ENCODE peak calls at places on chromosomes 1 and 21, in five cellular contexts. A is dorsolateral prefrontal cortex, Q is left ventricle myocardium inferior, Y is mucosa of descending colon, D is neural progenitor cell. J is an unnamed sample.
A peak's percentile ranks its signal among the peaks of the same experiment; 100 is the strongest.

GRCh38 chr21:45935628-45936027 is 45.9 kb upstream of the COL6A1 start:
- DNase-seq in Y (no peak), A (no peak), D (peak; percentile 26), Q (no peak), J (no peak)

GRCh38 chr1:168643152-168643551 is 66.7 kb downstream of the XCL1 start:
- DNase-seq in Y (no peak), D (no peak), A (no peak), Q (no peak), J (no peak)

GRCh38 chr1:244254467-244254866 is 197.2 kb downstream of the ADSS2 start:
- DNase-seq in Q (peak; percentile 38), Y (no peak), A (no peak), D (no peak), J (no peak)

GRCh38 chr21:35460441-35460840 is 411.3 kb upstream of the RUNX1 start:
- DNase-seq in Y (no peak), Q (no peak), A (no peak), D (no peak), J (no peak)

GRCh38 chr21:46151261-46151988 is 4.0 kb downstream of the FTCD start:
- DNase-seq in Q (no peak), Y (peak; percentile 11), D (no peak), A (peak; percentile 42), J (no peak)

GRCh38 chr1:20689645-20690056 is 28.2 kb downstream of the KIF17 start:
- DNase-seq in Y (no peak), A (no peak), D (no peak), Q (no peak), J (no peak)

GRCh38 chr1:208409171-208409570 is 165.0 kb upstream of the PLXNA2 start:
- DNase-seq in D (no peak), Y (no peak), A (no peak), Q (no peak), J (no peak)

GRCh38 chr1:192238421-192238820 is 78.4 kb upstream of the RGS21 start:
- DNase-seq in Q (no peak), D (no peak), A (no peak), Y (no peak), J (no peak)

GRCh38 chr1:223429821-223430220 is 36.6 kb downstream of the CCDC185 start:
- DNase-seq in Q (no peak), D (no peak), Y (no peak), A (no peak), J (no peak)

GRCh38 chr1:55684131-55684650 is 469.0 kb upstream of the USP24 start:
- DNase-seq in D (no peak), Y (no peak), Q (no peak), A (no peak), J (no peak)

GRCh38 chr1:208243851-208244583 is at the start of gene PLXNA2:
- DNase-seq in Y (peak; percentile 95), D (peak; percentile 91), Q (peak; percentile 89), A (peak; percentile 60), J (peak; percentile 91)

GRCh38 chr21:38910390-38911008 is 104.8 kb downstream of the ETS2 start:
- DNase-seq in Y (peak; percentile 62), A (no peak), D (no peak), Q (no peak), J (peak; percentile 33)

GRCh38 chr1:183817576-183818288 is 12.8 kb downstream of the RGL1 start:
- DNase-seq in Y (no peak), A (no peak), D (no peak), Q (no peak), J (no peak)

GRCh38 chr1:44826375-44827196 is 16.5 kb downstream of the PTCH2 start:
- DNase-seq in Y (peak; percentile 40), D (no peak), Q (peak; percentile 75), A (peak; percentile 45), J (no peak)

GRCh38 chr1:157806431-157807149 is 13.3 kb downstream of the FCRL1 start:
- DNase-seq in Q (no peak), D (no peak), A (no peak), Y (no peak), J (no peak)

GRCh38 chr21:41671859-41672542 is 94.9 kb downstream of the RIPK4 start:
- DNase-seq in D (no peak), Q (no peak), A (no peak), Y (no peak), J (no peak)

GRCh38 chr21:35257413-35257812 is 208.3 kb upstream of the RUNX1 start:
- DNase-seq in D (no peak), Y (no peak), A (no peak), Q (peak; percentile 42), J (peak; percentile 50)

GRCh38 chr21:28537371-28538079 is 455.2 kb downstream of the LTN1 start:
- DNase-seq in Y (no peak), Q (no peak), D (no peak), A (no peak), J (no peak)

GRCh38 chr1:2921970-2922686 is 99.1 kb upstream of the ACTRT2 start:
- DNase-seq in Y (peak; percentile 42), Q (no peak), A (no peak), D (no peak), J (peak; percentile 41)

GRCh38 chr1:198156111-198156744 is 570 bp upstream of the NEK7 start:
- DNase-seq in A (no peak), Y (peak; percentile 65), Q (peak; percentile 27), D (peak; percentile 73), J (peak; percentile 89)

GRCh38 chr1:50516056-50516455 is 92.8 kb upstream of the DMRTA2 start:
- DNase-seq in Q (no peak), Y (no peak), A (no peak), D (no peak), J (no peak)

GRCh38 chr1:20574686-20575543 is 14.0 kb upstream of the CDA start:
- DNase-seq in D (peak; percentile 88), Y (peak; percentile 94), A (no peak), Q (peak; percentile 87), J (peak; percentile 87)

GRCh38 chr1:78688701-78689100 is 39.1 kb downstream of the IFI44 start:
- DNase-seq in Y (no peak), A (no peak), D (no peak), Q (no peak), J (no peak)
- TF ChIP-seq CTCF in Y (no peak), A (no peak), D (no peak), Q (peak; percentile 18), J (no peak)

GRCh38 chr1:175844877-175845276 is 101.5 kb upstream of the TNR start:
- DNase-seq in D (no peak), A (no peak), Q (no peak), Y (no peak), J (no peak)
- TF ChIP-seq CTCF in D (no peak), A (no peak), Q (no peak), Y (no peak), J (no peak)

GRCh38 chr1:80153762-80154555 is 1147.4 kb upstream of the ADGRL4 start:
- DNase-seq in Y (no peak), A (no peak), D (no peak), Q (no peak), J (no peak)

GRCh38 chr1:80158266-80158665 is 1151.7 kb upstream of the ADGRL4 start:
- DNase-seq in Y (no peak), Q (no peak), D (no peak), A (no peak), J (no peak)

GRCh38 chr1:80158771-80159170 is 1152.2 kb upstream of the ADGRL4 start:
- DNase-seq in Q (no peak), A (no peak), D (no peak), Y (no peak), J (no peak)

DNA sequence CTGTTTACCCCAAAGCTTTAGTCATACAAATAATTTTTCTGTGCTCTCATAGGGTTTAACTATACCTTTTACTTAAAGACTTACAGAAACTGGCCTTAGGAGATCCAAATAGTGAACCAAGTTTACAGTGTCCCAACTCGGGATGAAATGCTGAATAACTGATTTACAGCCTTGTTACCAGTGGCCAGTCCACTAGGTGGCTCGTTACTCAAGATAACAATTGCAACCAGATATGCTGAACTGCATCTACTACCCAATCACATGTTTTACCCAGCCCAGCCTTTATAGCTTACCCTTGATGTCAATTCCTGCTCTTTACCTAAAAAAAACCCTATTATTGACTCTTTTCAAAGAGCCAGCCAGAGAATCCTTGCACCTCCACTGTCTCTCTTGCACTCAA is 1148.8 kb upstream of the ADGRL4 start:
- DNase-seq in D (peak; percentile 52), Y (no peak), A (no peak), Q (no peak), J (peak; percentile 6)
- TF ChIP-seq CTCF in D (peak; percentile 56), Y (no peak), A (no peak), Q (no peak), J (no peak)

GRCh38 chr1:36984026-36984425 is 50.3 kb downstream of the GRIK3 start:
- DNase-seq in D (no peak), Y (no peak), A (no peak), Q (no peak), J (no peak)

GRCh38 chr1:36981126-36981525 is 53.2 kb downstream of the GRIK3 start:
- DNase-seq in Y (no peak), D (no peak), Q (no peak), A (no peak), J (no peak)

GRCh38 chr1:36984675-36985074 is 49.6 kb downstream of the GRIK3 start:
- DNase-seq in A (no peak), Q (no peak), Y (no peak), D (no peak), J (no peak)

GRCh38 chr1:36982708-36983107 is 51.6 kb downstream of the GRIK3 start:
- DNase-seq in Y (no peak), A (no peak), D (no peak), Q (no peak), J (no peak)

GRCh38 chr1:36981771-36982622 is 52.3 kb downstream of the GRIK3 start:
- DNase-seq in Y (no peak), D (no peak), A (no peak), Q (no peak), J (no peak)
- TF ChIP-seq CTCF in Y (no peak), D (peak; percentile 13), A (no peak), Q (no peak), J (no peak)

GRCh38 chr1:97674517-97674916 is 246.3 kb downstream of the DPYD start:
- DNase-seq in Y (no peak), Q (no peak), A (no peak), D (no peak), J (no peak)

GRCh38 chr1:97668945-97669344 is 251.9 kb downstream of the DPYD start:
- DNase-seq in Q (no peak), Y (no peak), A (no peak), D (no peak), J (peak; percentile 15)
- TF ChIP-seq CTCF in Q (peak; percentile 42), Y (no peak), A (no peak), D (no peak), J (no peak)

GRCh38 chr1:161020573-161021167 is at the start of gene F11R:
- DNase-seq in Q (no peak), D (peak; percentile 75), Y (peak; percentile 82), A (no peak), J (peak; percentile 85)
- TF ChIP-seq CTCF in Q (peak; percentile 36), D (peak; percentile 28), Y (no peak), A (no peak), J (peak; percentile 36)

GRCh38 chr1:182444497-182444896 is 5.4 kb upstream of the RGSL1 start:
- DNase-seq in D (no peak), Y (no peak), A (no peak), Q (no peak), J (no peak)
- TF ChIP-seq CTCF in D (no peak), Y (no peak), A (no peak), Q (no peak), J (no peak)

GRCh38 chr1:240091614-240092300 is at the start of gene FMN2:
- DNase-seq in Y (peak; percentile 45), D (peak; percentile 88), Q (no peak), A (peak; percentile 61), J (peak; percentile 9)
- TF ChIP-seq CTCF in Y (no peak), D (peak; percentile 11), Q (no peak), A (no peak), J (no peak)